ENCODE peak calls at places on chromosomes 3 and 15, in six cellular contexts. One of them, this sample, is unnamed.

GRCh38 chr3:178588593-178588992 is 52.4 kb downstream of the KCNMB2 start:
- DNase-seq in astrocyte: no peak
- DNase-seq in stomach: no peak
- DNase-seq in uterus: no peak
- DNase-seq in Peyer's patch: no peak
- DNase-seq in Panc1: no peak
- DNase-seq in this sample: no peak

GRCh38 chr15:55398243-55398642 is 9.9 kb downstream of the CCPG1 start:
- DNase-seq in astrocyte: no peak
- DNase-seq in Peyer's patch: no peak
- DNase-seq in uterus: no peak
- DNase-seq in Panc1: no peak
- DNase-seq in stomach: no peak
- DNase-seq in this sample: no peak

GRCh38 chr3:74602471-74602870 is 12.0 kb downstream of the CNTN3 start:
- DNase-seq in uterus: no peak
- DNase-seq in Peyer's patch: no peak
- DNase-seq in Panc1: no peak
- DNase-seq in stomach: no peak
- DNase-seq in astrocyte: no peak
- DNase-seq in this sample: no peak

GRCh38 chr3:9781978-9782575 is 10.2 kb downstream of the TADA3 start:
- DNase-seq in astrocyte: no peak
- DNase-seq in stomach: no peak
- DNase-seq in Panc1: no peak
- DNase-seq in Peyer's patch: no peak
- DNase-seq in uterus: no peak
- DNase-seq in this sample: no peak

GRCh38 chr15:61175024-61175423 is 54.1 kb downstream of the RORA start:
- DNase-seq in Panc1: no peak
- DNase-seq in astrocyte: no peak
- DNase-seq in uterus: no peak
- DNase-seq in stomach: no peak
- DNase-seq in Peyer's patch: no peak
- DNase-seq in this sample: no peak

GRCh38 chr15:68218331-68218730 is 11.2 kb downstream of the CLN6 start:
- DNase-seq in astrocyte: no peak
- DNase-seq in Panc1: no peak
- DNase-seq in uterus: no peak
- DNase-seq in stomach: no peak
- DNase-seq in Peyer's patch: no peak
- DNase-seq in this sample: no peak

GRCh38 chr15:71080705-71081104 is 34.6 kb upstream of the THSD4 start:
- DNase-seq in Peyer's patch: no peak
- DNase-seq in astrocyte: peak; percentile 97
- DNase-seq in stomach: no peak
- DNase-seq in uterus: no peak
- DNase-seq in Panc1: no peak
- DNase-seq in this sample: no peak

GRCh38 chr15:67068724-67069400 is 3.5 kb downstream of the SMAD3 start:
- DNase-seq in Peyer's patch: no peak
- DNase-seq in Panc1: no peak
- DNase-seq in uterus: no peak
- DNase-seq in stomach: no peak
- DNase-seq in astrocyte: no peak
- DNase-seq in this sample: no peak

GRCh38 chr3:57956119-57956832 is 51.9 kb upstream of the FLNB start:
- DNase-seq in Panc1: no peak
- DNase-seq in Peyer's patch: no peak
- DNase-seq in astrocyte: peak; percentile 93
- DNase-seq in uterus: no peak
- DNase-seq in stomach: no peak
- DNase-seq in this sample: no peak

GRCh38 chr15:25416693-25417092 is 22.1 kb downstream of the UBE3A start:
- DNase-seq in Peyer's patch: no peak
- DNase-seq in Panc1: no peak
- DNase-seq in stomach: no peak
- DNase-seq in astrocyte: no peak
- DNase-seq in uterus: no peak
- DNase-seq in this sample: peak; percentile 61

GRCh38 chr15:27570746-27571145 is 528.4 kb downstream of the OCA2 start:
- DNase-seq in astrocyte: no peak
- DNase-seq in Panc1: no peak
- DNase-seq in uterus: no peak
- DNase-seq in stomach: no peak
- DNase-seq in Peyer's patch: no peak
- DNase-seq in this sample: no peak

GRCh38 chr3:24128195-24129005 is 183.3 kb downstream of the NR1D2 start:
- DNase-seq in astrocyte: peak; percentile 37
- DNase-seq in uterus: peak; percentile 47
- DNase-seq in Panc1: no peak
- DNase-seq in stomach: no peak
- DNase-seq in Peyer's patch: no peak
- DNase-seq in this sample: no peak

GRCh38 chr3:113514265-113514769 is 639 bp downstream of the SPICE1 start:
- DNase-seq in Panc1: no peak
- DNase-seq in Peyer's patch: no peak
- DNase-seq in astrocyte: peak; percentile 8
- DNase-seq in uterus: no peak
- DNase-seq in stomach: no peak
- DNase-seq in this sample: no peak

GRCh38 chr3:156209631-156210336 is 89.4 kb downstream of the KCNAB1 start:
- DNase-seq in stomach: no peak
- DNase-seq in astrocyte: peak; percentile 54
- DNase-seq in uterus: no peak
- DNase-seq in Panc1: no peak
- DNase-seq in Peyer's patch: no peak
- DNase-seq in this sample: no peak

GRCh38 chr3:58857423-58857822 is 190.8 kb upstream of the FAM3D start:
- DNase-seq in Panc1: no peak
- DNase-seq in Peyer's patch: no peak
- DNase-seq in uterus: no peak
- DNase-seq in astrocyte: no peak
- DNase-seq in stomach: no peak
- DNase-seq in this sample: no peak

GRCh38 chr3:127124135-127124534 is 68.8 kb upstream of the PRR23E start:
- DNase-seq in stomach: no peak
- DNase-seq in Peyer's patch: no peak
- DNase-seq in Panc1: no peak
- DNase-seq in astrocyte: no peak
- DNase-seq in uterus: no peak
- DNase-seq in this sample: no peak
- TF ChIP-seq CTCF in stomach: no peak
- TF ChIP-seq CTCF in Peyer's patch: no peak
- TF ChIP-seq CTCF in Panc1: no peak
- TF ChIP-seq CTCF in astrocyte: no peak
- TF ChIP-seq CTCF in uterus: no peak
- TF ChIP-seq CTCF in this sample: no peak

GRCh38 chr3:33645060-33645841 is 72.8 kb downstream of the CLASP2 start:
- DNase-seq in stomach: no peak
- DNase-seq in uterus: no peak
- DNase-seq in astrocyte: peak; percentile 49
- DNase-seq in Peyer's patch: no peak
- DNase-seq in Panc1: no peak
- DNase-seq in this sample: no peak
- H3K4me3 ChIP-seq in stomach: peak overlapping the region; percentile 37
- H3K4me3 ChIP-seq in uterus: peak overlapping the region; percentile 26
- H3K4me3 ChIP-seq in astrocyte: peak overlapping the region; percentile 73
- H3K4me3 ChIP-seq in Peyer's patch: no peak overlapping the region
- H3K4me3 ChIP-seq in Panc1: peak overlapping the region; percentile 25
- H3K4me3 ChIP-seq in this sample: no peak overlapping the region

GRCh38 chr15:96428742-96429141 is 98.2 kb downstream of the NR2F2 start:
- DNase-seq in stomach: no peak
- DNase-seq in astrocyte: peak; percentile 95
- DNase-seq in uterus: no peak
- DNase-seq in Peyer's patch: no peak
- DNase-seq in Panc1: peak; percentile 17
- DNase-seq in this sample: no peak

GRCh38 chr15:96421211-96421610 is 90.7 kb downstream of the NR2F2 start:
- DNase-seq in Panc1: no peak
- DNase-seq in stomach: peak; percentile 38
- DNase-seq in Peyer's patch: no peak
- DNase-seq in astrocyte: peak; percentile 54
- DNase-seq in uterus: no peak
- DNase-seq in this sample: no peak

GRCh38 chr15:96422153-96422552 is 91.7 kb downstream of the NR2F2 start:
- DNase-seq in astrocyte: no peak
- DNase-seq in Peyer's patch: no peak
- DNase-seq in stomach: peak; percentile 61
- DNase-seq in uterus: no peak
- DNase-seq in Panc1: no peak
- DNase-seq in this sample: no peak

DNA sequence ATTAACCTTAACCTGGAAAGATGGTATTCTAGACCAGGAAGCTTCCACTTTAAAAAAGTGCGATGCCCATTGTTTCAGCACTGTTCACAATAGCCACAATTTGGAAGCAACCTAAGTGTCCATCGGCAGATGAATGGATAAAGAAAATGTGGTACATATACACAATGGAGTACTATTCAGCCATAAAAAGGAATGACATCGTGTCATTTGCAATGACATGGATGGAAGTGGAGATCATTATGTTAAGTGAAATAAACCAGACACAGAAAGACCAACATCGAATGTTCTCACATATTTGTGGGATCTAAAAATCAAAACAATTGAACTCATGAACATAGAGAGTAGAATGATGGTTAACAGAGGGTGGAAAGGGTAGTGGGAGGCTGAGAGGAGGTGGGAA is 94.2 kb downstream of the NR2F2 start:
- DNase-seq in uterus: no peak
- DNase-seq in Panc1: no peak
- DNase-seq in Peyer's patch: no peak
- DNase-seq in astrocyte: no peak
- DNase-seq in stomach: no peak
- DNase-seq in this sample: no peak
- H3K27me3 ChIP-seq in uterus: peaks cover 10% of the 10 kb centered on the region
- H3K27me3 ChIP-seq in Panc1: peaks cover 16% of the 10 kb centered on the region
- H3K27me3 ChIP-seq in Peyer's patch: no peaks in the 10 kb centered on the region
- H3K27me3 ChIP-seq in astrocyte: peaks cover 21% of the 10 kb centered on the region
- H3K27me3 ChIP-seq in stomach: no peaks in the 10 kb centered on the region
- H3K27me3 ChIP-seq in this sample: no peaks in the 10 kb centered on the region

GRCh38 chr15:74314897-74315438 is 52.5 kb downstream of the CYP11A1 start:
- DNase-seq in stomach: no peak
- DNase-seq in uterus: no peak
- DNase-seq in astrocyte: peak; percentile 42
- DNase-seq in Peyer's patch: no peak
- DNase-seq in Panc1: no peak
- DNase-seq in this sample: no peak

GRCh38 chr15:74312445-74313007 is 54.9 kb downstream of the CYP11A1 start:
- DNase-seq in stomach: no peak
- DNase-seq in astrocyte: no peak
- DNase-seq in Panc1: no peak
- DNase-seq in uterus: no peak
- DNase-seq in Peyer's patch: no peak
- DNase-seq in this sample: no peak

GRCh38 chr15:74313889-74314288 is 53.6 kb downstream of the CYP11A1 start:
- DNase-seq in Peyer's patch: no peak
- DNase-seq in Panc1: no peak
- DNase-seq in uterus: no peak
- DNase-seq in stomach: no peak
- DNase-seq in astrocyte: no peak
- DNase-seq in this sample: no peak

GRCh38 chr15:74308643-74308945 is 58.9 kb downstream of the CYP11A1 start:
- DNase-seq in stomach: no peak
- DNase-seq in astrocyte: no peak
- DNase-seq in uterus: no peak
- DNase-seq in Peyer's patch: no peak
- DNase-seq in Panc1: no peak
- DNase-seq in this sample: no peak

GRCh38 chr15:74311734-74312444 is 55.6 kb downstream of the CYP11A1 start:
- DNase-seq in astrocyte: no peak
- DNase-seq in uterus: no peak
- DNase-seq in Peyer's patch: no peak
- DNase-seq in Panc1: no peak
- DNase-seq in stomach: no peak
- DNase-seq in this sample: no peak
- TF ChIP-seq CTCF in astrocyte: peak; percentile 66
- TF ChIP-seq CTCF in uterus: no peak
- TF ChIP-seq CTCF in Peyer's patch: peak; percentile 26
- TF ChIP-seq CTCF in Panc1: peak; percentile 90
- TF ChIP-seq CTCF in stomach: no peak
- TF ChIP-seq CTCF in this sample: peak; percentile 75

DNA sequence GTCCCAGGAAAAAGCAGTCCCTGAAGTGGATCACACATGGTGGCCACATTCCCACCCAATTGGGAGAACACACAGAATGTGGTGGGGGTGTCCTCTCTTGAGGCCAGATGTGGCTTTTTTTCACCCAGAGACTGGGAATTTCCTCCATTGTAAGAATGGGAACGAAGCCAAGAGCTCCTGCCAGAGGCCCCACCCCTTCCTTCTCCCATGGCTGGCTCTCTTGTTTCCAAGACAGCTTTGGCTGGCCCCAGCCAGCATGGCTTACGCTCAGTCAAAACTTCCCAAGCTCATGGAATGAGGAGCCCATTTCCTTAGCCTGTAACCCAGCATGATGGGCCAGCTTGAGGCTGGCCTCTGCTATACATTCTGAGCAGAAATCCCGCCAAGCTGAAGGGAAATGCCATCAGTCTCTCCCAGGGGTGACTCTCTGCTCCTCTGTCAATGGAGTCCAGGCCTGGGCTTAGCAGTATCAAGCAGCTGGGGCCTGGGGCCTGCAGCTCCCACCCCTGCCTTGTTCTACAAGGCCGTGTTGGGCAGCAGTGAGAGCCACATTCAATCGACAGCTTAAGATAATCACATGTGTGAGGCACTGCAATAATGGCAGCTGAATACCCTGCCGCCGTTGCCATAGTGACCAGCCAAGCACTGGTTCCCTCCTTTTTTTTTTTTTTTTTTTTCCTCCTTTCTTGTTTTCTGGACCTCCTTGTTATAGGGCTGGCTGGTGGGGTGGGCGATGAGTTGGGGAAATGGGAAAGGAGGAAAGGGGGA is 142.4 kb downstream of the EPHB1 start:
- DNase-seq in astrocyte: no peak
- DNase-seq in Peyer's patch: no peak
- DNase-seq in stomach: no peak
- DNase-seq in Panc1: no peak
- DNase-seq in uterus: no peak
- DNase-seq in this sample: no peak
- H3K4me3 ChIP-seq in astrocyte: no peak overlapping the region
- H3K4me3 ChIP-seq in Peyer's patch: no peak overlapping the region
- H3K4me3 ChIP-seq in stomach: no peak overlapping the region
- H3K4me3 ChIP-seq in Panc1: no peak overlapping the region
- H3K4me3 ChIP-seq in uterus: no peak overlapping the region
- H3K4me3 ChIP-seq in this sample: no peak overlapping the region